ENCODE peak calls at places on chromosomes 5 and 9, in eight cellular contexts. One of them, this sample, is unnamed.
A peak's percentile ranks its signal among the peaks of the same experiment; 100 is the strongest.

GRCh38 chr9:83362341-83362995 is 175.7 kb downstream of the FRMD3 start:
- DNase-seq in stimulated activated CD4-positive, alpha-beta T cell treated with anti-CD3 and anti-CD28 coated beads, Interleukin-1b, Interleukin-23, amount 100 ng/mL, for 24 hours: no peak
- DNase-seq in ecto neural progenitor cell: no peak
- DNase-seq in NCI-H69: no peak
- DNase-seq in type B pancreatic cell: no peak
- DNase-seq in iPS-NIHi11: no peak
- DNase-seq in NCI-H1092: no peak
- DNase-seq in HuH-7: no peak
- DNase-seq in this sample: no peak

GRCh38 chr5:58135571-58136335 is 324.1 kb downstream of the PLK2 start:
- DNase-seq in iPS-NIHi11: no peak
- DNase-seq in stimulated activated CD4-positive, alpha-beta T cell treated with anti-CD3 and anti-CD28 coated beads, Interleukin-1b, Interleukin-23, amount 100 ng/mL, for 24 hours: no peak
- DNase-seq in NCI-H1092: no peak
- DNase-seq in ecto neural progenitor cell: no peak
- DNase-seq in NCI-H69: no peak
- DNase-seq in type B pancreatic cell: no peak
- DNase-seq in HuH-7: no peak
- DNase-seq in this sample: no peak

GRCh38 chr5:96837303-96837702 is 29.6 kb upstream of the ERAP1 start:
- DNase-seq in HuH-7: no peak
- DNase-seq in NCI-H1092: no peak
- DNase-seq in type B pancreatic cell: no peak
- DNase-seq in iPS-NIHi11: no peak
- DNase-seq in NCI-H69: no peak
- DNase-seq in stimulated activated CD4-positive, alpha-beta T cell treated with anti-CD3 and anti-CD28 coated beads, Interleukin-1b, Interleukin-23, amount 100 ng/mL, for 24 hours: no peak
- DNase-seq in ecto neural progenitor cell: no peak
- DNase-seq in this sample: no peak

GRCh38 chr9:94866770-94867169 is 140.3 kb downstream of the AOPEP start:
- DNase-seq in iPS-NIHi11: no peak
- DNase-seq in type B pancreatic cell: no peak
- DNase-seq in NCI-H1092: no peak
- DNase-seq in HuH-7: no peak
- DNase-seq in stimulated activated CD4-positive, alpha-beta T cell treated with anti-CD3 and anti-CD28 coated beads, Interleukin-1b, Interleukin-23, amount 100 ng/mL, for 24 hours: no peak
- DNase-seq in ecto neural progenitor cell: no peak
- DNase-seq in NCI-H69: peak; percentile 37
- DNase-seq in this sample: no peak

GRCh38 chr9:127133739-127134167 is 11.3 kb upstream of the ANGPTL2 start:
- DNase-seq in NCI-H1092: no peak
- DNase-seq in NCI-H69: peak; percentile 82
- DNase-seq in iPS-NIHi11: peak; percentile 47
- DNase-seq in ecto neural progenitor cell: peak; percentile 49
- DNase-seq in stimulated activated CD4-positive, alpha-beta T cell treated with anti-CD3 and anti-CD28 coated beads, Interleukin-1b, Interleukin-23, amount 100 ng/mL, for 24 hours: no peak
- DNase-seq in type B pancreatic cell: peak; percentile 32
- DNase-seq in HuH-7: no peak
- DNase-seq in this sample: no peak

GRCh38 chr5:134892282-134892681 is 12.6 kb upstream of the PCBD2 start:
- DNase-seq in iPS-NIHi11: no peak
- DNase-seq in NCI-H1092: no peak
- DNase-seq in NCI-H69: no peak
- DNase-seq in HuH-7: no peak
- DNase-seq in type B pancreatic cell: no peak
- DNase-seq in stimulated activated CD4-positive, alpha-beta T cell treated with anti-CD3 and anti-CD28 coated beads, Interleukin-1b, Interleukin-23, amount 100 ng/mL, for 24 hours: no peak
- DNase-seq in ecto neural progenitor cell: no peak
- DNase-seq in this sample: no peak

GRCh38 chr5:160311491-160312138 is 749 bp downstream of the CCNJL start:
- DNase-seq in type B pancreatic cell: no peak
- DNase-seq in HuH-7: peak; percentile 56
- DNase-seq in NCI-H69: peak; percentile 51
- DNase-seq in iPS-NIHi11: no peak
- DNase-seq in stimulated activated CD4-positive, alpha-beta T cell treated with anti-CD3 and anti-CD28 coated beads, Interleukin-1b, Interleukin-23, amount 100 ng/mL, for 24 hours: no peak
- DNase-seq in NCI-H1092: no peak
- DNase-seq in ecto neural progenitor cell: peak; percentile 70
- DNase-seq in this sample: no peak

GRCh38 chr5:401216-402034 is 41.6 kb upstream of the EXOC3 start:
- DNase-seq in ecto neural progenitor cell: no peak
- DNase-seq in type B pancreatic cell: peak; percentile 62
- DNase-seq in NCI-H1092: no peak
- DNase-seq in iPS-NIHi11: no peak
- DNase-seq in HuH-7: no peak
- DNase-seq in stimulated activated CD4-positive, alpha-beta T cell treated with anti-CD3 and anti-CD28 coated beads, Interleukin-1b, Interleukin-23, amount 100 ng/mL, for 24 hours: no peak
- DNase-seq in NCI-H69: no peak
- DNase-seq in this sample: no peak